ENCODE peak calls at places on chromosomes 12 and 14, in seven cellular contexts. One of them, this sample, is unnamed.

GRCh38 chr14:75229923-75230792 is 48.5 kb upstream of the FOS start:
- DNase-seq in heart left ventricle: peak; percentile 76
- DNase-seq in esophagus squamous epithelium: no peak
- DNase-seq in WTC11: no peak
- DNase-seq in NCI-H1092 treated with DMSO at 0.1 percent for 48 hours: peak; percentile 25
- DNase-seq in AG09319: no peak
- DNase-seq in stimulated activated CD8-positive, alpha-beta memory T cell treated with anti-CD3 and anti-CD28 coated beads, Interleukin-7, amount 100 ng/mL, for 4 hours: peak; percentile 38
- DNase-seq in this sample: peak; percentile 79

GRCh38 chr14:44165286-44165685 is 341.8 kb downstream of the FSCB start:
- DNase-seq in WTC11: no peak
- DNase-seq in NCI-H1092 treated with DMSO at 0.1 percent for 48 hours: no peak
- DNase-seq in esophagus squamous epithelium: no peak
- DNase-seq in stimulated activated CD8-positive, alpha-beta memory T cell treated with anti-CD3 and anti-CD28 coated beads, Interleukin-7, amount 100 ng/mL, for 4 hours: no peak
- DNase-seq in heart left ventricle: no peak
- DNase-seq in AG09319: no peak
- DNase-seq in this sample: no peak

GRCh38 chr14:66610154-66610563 is 102.2 kb downstream of the GPHN start:
- DNase-seq in AG09319: no peak
- DNase-seq in heart left ventricle: no peak
- DNase-seq in NCI-H1092 treated with DMSO at 0.1 percent for 48 hours: no peak
- DNase-seq in esophagus squamous epithelium: no peak
- DNase-seq in WTC11: no peak
- DNase-seq in stimulated activated CD8-positive, alpha-beta memory T cell treated with anti-CD3 and anti-CD28 coated beads, Interleukin-7, amount 100 ng/mL, for 4 hours: no peak
- DNase-seq in this sample: no peak

GRCh38 chr14:25095784-25096390 is 45.9 kb upstream of the STXBP6 start:
- DNase-seq in esophagus squamous epithelium: no peak
- DNase-seq in NCI-H1092 treated with DMSO at 0.1 percent for 48 hours: no peak
- DNase-seq in WTC11: no peak
- DNase-seq in heart left ventricle: no peak
- DNase-seq in stimulated activated CD8-positive, alpha-beta memory T cell treated with anti-CD3 and anti-CD28 coated beads, Interleukin-7, amount 100 ng/mL, for 4 hours: no peak
- DNase-seq in AG09319: no peak
- DNase-seq in this sample: no peak

GRCh38 chr12:6950401-6950801 is 755 bp upstream of the PTPN6 start:
- DNase-seq in heart left ventricle: no peak
- DNase-seq in stimulated activated CD8-positive, alpha-beta memory T cell treated with anti-CD3 and anti-CD28 coated beads, Interleukin-7, amount 100 ng/mL, for 4 hours: no peak
- DNase-seq in NCI-H1092 treated with DMSO at 0.1 percent for 48 hours: no peak
- DNase-seq in WTC11: no peak
- DNase-seq in esophagus squamous epithelium: no peak
- DNase-seq in AG09319: no peak
- DNase-seq in this sample: no peak

GRCh38 chr14:65604946-65605345 is 192.4 kb downstream of the FUT8 start:
- DNase-seq in esophagus squamous epithelium: no peak
- DNase-seq in WTC11: no peak
- DNase-seq in AG09319: no peak
- DNase-seq in stimulated activated CD8-positive, alpha-beta memory T cell treated with anti-CD3 and anti-CD28 coated beads, Interleukin-7, amount 100 ng/mL, for 4 hours: no peak
- DNase-seq in heart left ventricle: no peak
- DNase-seq in NCI-H1092 treated with DMSO at 0.1 percent for 48 hours: no peak
- DNase-seq in this sample: no peak

GRCh38 chr12:52278931-52279682 is 4.7 kb downstream of the KRT86 start:
- DNase-seq in WTC11: peak; percentile 87
- DNase-seq in stimulated activated CD8-positive, alpha-beta memory T cell treated with anti-CD3 and anti-CD28 coated beads, Interleukin-7, amount 100 ng/mL, for 4 hours: peak; percentile 48
- DNase-seq in heart left ventricle: peak; percentile 61
- DNase-seq in esophagus squamous epithelium: no peak
- DNase-seq in NCI-H1092 treated with DMSO at 0.1 percent for 48 hours: peak; percentile 41
- DNase-seq in AG09319: peak; percentile 46
- DNase-seq in this sample: peak; percentile 83

GRCh38 chr12:6899837-6900519 is 4.6 kb upstream of the LRRC23 start:
- DNase-seq in stimulated activated CD8-positive, alpha-beta memory T cell treated with anti-CD3 and anti-CD28 coated beads, Interleukin-7, amount 100 ng/mL, for 4 hours: peak; percentile 33
- DNase-seq in esophagus squamous epithelium: no peak
- DNase-seq in NCI-H1092 treated with DMSO at 0.1 percent for 48 hours: no peak
- DNase-seq in heart left ventricle: peak; percentile 68
- DNase-seq in WTC11: peak; percentile 56
- DNase-seq in AG09319: no peak
- DNase-seq in this sample: peak; percentile 72

GRCh38 chr12:86959766-86960458 is 703.7 kb upstream of the MGAT4C start:
- DNase-seq in stimulated activated CD8-positive, alpha-beta memory T cell treated with anti-CD3 and anti-CD28 coated beads, Interleukin-7, amount 100 ng/mL, for 4 hours: no peak
- DNase-seq in AG09319: no peak
- DNase-seq in NCI-H1092 treated with DMSO at 0.1 percent for 48 hours: no peak
- DNase-seq in heart left ventricle: no peak
- DNase-seq in WTC11: no peak
- DNase-seq in esophagus squamous epithelium: no peak
- DNase-seq in this sample: no peak

GRCh38 chr12:39931231-39931630 is 174.7 kb downstream of the SLC2A13 start:
- DNase-seq in WTC11: no peak
- DNase-seq in AG09319: no peak
- DNase-seq in NCI-H1092 treated with DMSO at 0.1 percent for 48 hours: no peak
- DNase-seq in stimulated activated CD8-positive, alpha-beta memory T cell treated with anti-CD3 and anti-CD28 coated beads, Interleukin-7, amount 100 ng/mL, for 4 hours: no peak
- DNase-seq in heart left ventricle: no peak
- DNase-seq in esophagus squamous epithelium: no peak
- DNase-seq in this sample: no peak

GRCh38 chr14:89429206-89430091 is 12.4 kb upstream of the FOXN3 start:
- DNase-seq in heart left ventricle: no peak
- DNase-seq in AG09319: no peak
- DNase-seq in stimulated activated CD8-positive, alpha-beta memory T cell treated with anti-CD3 and anti-CD28 coated beads, Interleukin-7, amount 100 ng/mL, for 4 hours: peak; percentile 25
- DNase-seq in WTC11: no peak
- DNase-seq in NCI-H1092 treated with DMSO at 0.1 percent for 48 hours: peak; percentile 54
- DNase-seq in esophagus squamous epithelium: no peak
- DNase-seq in this sample: no peak

GRCh38 chr12:219891-220352 is 6.0 kb upstream of the SLC6A12 start:
- DNase-seq in NCI-H1092 treated with DMSO at 0.1 percent for 48 hours: peak; percentile 71
- DNase-seq in esophagus squamous epithelium: no peak
- DNase-seq in stimulated activated CD8-positive, alpha-beta memory T cell treated with anti-CD3 and anti-CD28 coated beads, Interleukin-7, amount 100 ng/mL, for 4 hours: peak; percentile 8
- DNase-seq in AG09319: no peak
- DNase-seq in heart left ventricle: peak; percentile 40
- DNase-seq in WTC11: peak; percentile 97
- DNase-seq in this sample: peak; percentile 82